ENCODE peak calls at places on chromosomes 6 and 20, in five cellular contexts. One of them, this sample, is unnamed.

GRCh38 chr6:170093658-170094596 is 197.0 kb downstream of the DLL1 start:
- DNase-seq in IMR-90: no peak
- DNase-seq in SK-N-SH: no peak
- DNase-seq in K562: no peak
- DNase-seq in HepG2: no peak
- DNase-seq in this sample: no peak

GRCh38 chr6:37793067-37793466 is 26.5 kb upstream of the ZFAND3 start:
- DNase-seq in IMR-90: no peak
- DNase-seq in SK-N-SH: no peak
- DNase-seq in K562: peak
- DNase-seq in HepG2: no peak
- DNase-seq in this sample: no peak

GRCh38 chr20:16535281-16535680 is 38.0 kb downstream of the KIF16B start:
- DNase-seq in IMR-90: no peak
- DNase-seq in SK-N-SH: no peak
- DNase-seq in K562: no peak
- DNase-seq in HepG2: no peak
- DNase-seq in this sample: no peak

GRCh38 chr6:3235486-3235885 is 8.0 kb upstream of the TUBB2B start:
- DNase-seq in IMR-90: no peak
- DNase-seq in SK-N-SH: no peak
- DNase-seq in K562: no peak
- DNase-seq in HepG2: no peak
- DNase-seq in this sample: no peak

GRCh38 chr20:3101737-3102574 is 17.4 kb upstream of the AVP start:
- DNase-seq in IMR-90: no peak
- DNase-seq in SK-N-SH: no peak
- DNase-seq in K562: no peak
- DNase-seq in HepG2: no peak
- DNase-seq in this sample: peak

GRCh38 chr6:137641474-137642077 is 147.4 kb upstream of the OLIG3 start:
- DNase-seq in IMR-90: peak
- DNase-seq in SK-N-SH: peak
- DNase-seq in K562: peak
- DNase-seq in HepG2: peak
- DNase-seq in this sample: no peak

GRCh38 chr6:132161283-132161682 is 210.1 kb upstream of the CCN2 start:
- DNase-seq in IMR-90: peak
- DNase-seq in SK-N-SH: no peak
- DNase-seq in K562: no peak
- DNase-seq in HepG2: peak
- DNase-seq in this sample: no peak

GRCh38 chr6:73746776-73747175 is 50.8 kb downstream of the CD109 start:
- DNase-seq in IMR-90: peak
- DNase-seq in SK-N-SH: no peak
- DNase-seq in K562: no peak
- DNase-seq in HepG2: no peak
- DNase-seq in this sample: no peak

GRCh38 chr20:4167261-4168004 is 152.1 kb upstream of the RNF24 start:
- DNase-seq in IMR-90: no peak
- DNase-seq in SK-N-SH: peak
- DNase-seq in K562: no peak
- DNase-seq in HepG2: peak
- DNase-seq in this sample: no peak

GRCh38 chr6:159080217-159080976 is 35.6 kb upstream of the TAGAP start:
- DNase-seq in IMR-90: no peak
- DNase-seq in SK-N-SH: no peak
- DNase-seq in K562: no peak
- DNase-seq in HepG2: no peak
- DNase-seq in this sample: no peak

GRCh38 chr20:10034717-10035571 is at the start of gene ANKEF1:
- DNase-seq in IMR-90: peak
- DNase-seq in SK-N-SH: peak
- DNase-seq in K562: peak
- DNase-seq in HepG2: peak
- DNase-seq in this sample: no peak

GRCh38 chr6:119962505-119962904 is 612.9 kb upstream of the MAN1A1 start:
- DNase-seq in IMR-90: no peak
- DNase-seq in SK-N-SH: no peak
- DNase-seq in K562: no peak
- DNase-seq in HepG2: no peak
- DNase-seq in this sample: no peak

GRCh38 chr6:10404799-10405524 is 9.9 kb downstream of the TFAP2A start:
- DNase-seq in IMR-90: no peak
- DNase-seq in SK-N-SH: no peak
- DNase-seq in K562: peak
- DNase-seq in HepG2: no peak
- DNase-seq in this sample: no peak

DNA sequence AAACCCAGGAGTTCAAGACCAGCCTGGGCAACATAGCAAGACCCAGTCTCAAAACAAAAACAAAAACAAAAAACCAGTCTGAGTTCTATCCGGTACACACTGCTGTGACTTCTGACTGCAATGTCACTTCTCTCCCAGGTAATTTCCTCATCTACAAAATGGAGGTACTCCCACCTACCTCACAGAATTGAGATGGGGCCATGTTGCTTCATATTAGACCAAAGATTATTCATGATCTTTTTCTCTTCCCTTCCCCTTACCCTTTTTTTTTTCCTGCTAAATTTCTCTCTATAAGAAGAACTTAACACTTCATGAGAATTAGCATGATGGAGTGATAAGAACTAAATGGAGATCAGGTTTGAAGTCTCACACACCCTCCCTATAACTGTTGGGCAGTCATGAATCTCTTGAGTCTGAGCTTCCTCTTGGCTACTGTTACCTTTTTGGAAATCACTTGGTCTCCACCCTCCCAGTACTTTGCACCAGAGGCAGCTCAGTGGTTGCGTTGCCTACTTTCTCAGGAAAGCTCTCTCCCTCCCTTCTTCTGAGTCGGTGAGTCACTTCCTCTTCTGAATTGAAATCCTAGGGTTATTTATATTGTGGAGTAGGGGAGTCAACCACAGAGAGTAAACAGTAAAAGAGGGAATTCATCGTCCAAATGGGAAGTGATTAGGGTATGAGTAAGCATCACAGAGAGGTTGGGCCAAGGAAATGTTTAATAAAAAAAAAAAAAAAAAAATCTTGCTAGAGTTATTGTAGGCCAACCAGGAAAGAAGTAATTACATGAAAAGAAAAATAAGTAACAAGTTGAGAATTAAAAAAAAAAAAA is 59.9 kb upstream of the MAP7 start:
- DNase-seq in IMR-90: peak
- DNase-seq in SK-N-SH: no peak
- DNase-seq in K562: peak
- DNase-seq in HepG2: peak
- DNase-seq in this sample: no peak
- TF ChIP-seq MXI1 in IMR-90: no peak
- TF ChIP-seq MXI1 in SK-N-SH: no peak
- TF ChIP-seq MXI1 in K562: no peak
- TF ChIP-seq MXI1 in HepG2: no peak
- TF ChIP-seq MXI1 in this sample: no peak

DNA sequence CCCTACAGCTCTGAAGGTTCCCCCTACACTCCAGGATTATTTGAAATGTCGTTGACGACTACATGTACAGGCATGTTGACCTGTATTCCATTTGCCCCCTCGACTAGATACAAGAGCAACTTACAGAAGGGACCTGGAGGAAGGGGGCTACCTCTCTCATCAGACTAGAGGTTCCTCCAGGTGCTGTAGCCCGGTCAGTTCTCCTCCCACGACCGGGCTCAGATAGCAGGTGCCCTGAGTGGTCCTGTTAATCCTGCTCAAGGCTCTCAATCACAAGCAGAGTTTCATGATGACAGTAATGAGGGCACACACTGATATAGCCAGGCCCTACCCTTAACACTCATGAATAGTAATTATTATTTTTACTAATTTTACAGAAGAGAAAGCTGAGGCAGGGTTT is 36.5 kb downstream of the KCNK5 start:
- DNase-seq in IMR-90: no peak
- DNase-seq in SK-N-SH: no peak
- DNase-seq in K562: no peak
- DNase-seq in HepG2: no peak
- DNase-seq in this sample: no peak
- TF ChIP-seq MXI1 in IMR-90: no peak
- TF ChIP-seq MXI1 in SK-N-SH: no peak
- TF ChIP-seq MXI1 in K562: no peak
- TF ChIP-seq MXI1 in HepG2: no peak
- TF ChIP-seq MXI1 in this sample: no peak

DNA sequence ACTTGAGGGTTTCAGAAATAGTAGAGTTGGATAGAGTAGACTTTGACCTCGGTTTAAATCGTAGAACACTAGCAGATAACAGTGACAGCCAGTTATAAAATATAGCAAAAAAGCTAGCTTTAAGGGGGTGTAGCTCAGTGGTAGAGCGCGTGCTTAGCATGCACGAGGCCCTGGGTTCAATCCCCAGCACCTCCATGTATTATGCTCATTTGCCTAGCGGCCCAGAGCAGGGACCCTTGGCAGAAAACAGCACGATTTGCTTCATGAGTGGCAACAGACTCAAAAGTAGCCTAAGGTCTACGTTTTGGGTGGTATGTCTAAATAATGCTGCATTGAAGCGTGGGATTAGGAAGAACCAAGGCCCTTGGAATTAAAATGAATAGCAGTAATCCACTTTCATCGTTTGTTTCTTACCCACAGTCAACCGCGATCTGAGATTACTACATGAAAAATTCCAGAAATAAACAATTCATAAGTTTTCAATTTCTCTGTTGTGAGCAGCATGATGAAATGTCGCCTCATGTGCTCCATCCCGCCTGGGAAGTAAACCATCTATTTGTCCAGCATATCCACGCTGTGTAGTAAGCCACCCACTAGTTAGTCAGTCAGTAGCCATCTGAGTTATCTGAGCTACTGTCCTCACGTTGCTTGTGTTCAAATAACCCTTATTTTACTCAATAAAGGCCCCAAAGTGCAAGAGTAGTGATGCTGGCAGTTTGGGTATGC is 184.9 kb downstream of the GPX5 start:
- DNase-seq in IMR-90: peak
- DNase-seq in SK-N-SH: no peak
- DNase-seq in K562: peak
- DNase-seq in HepG2: peak
- DNase-seq in this sample: no peak
- TF ChIP-seq MXI1 in IMR-90: no peak
- TF ChIP-seq MXI1 in SK-N-SH: no peak
- TF ChIP-seq MXI1 in K562: no peak
- TF ChIP-seq MXI1 in HepG2: no peak
- TF ChIP-seq MXI1 in this sample: no peak

DNA sequence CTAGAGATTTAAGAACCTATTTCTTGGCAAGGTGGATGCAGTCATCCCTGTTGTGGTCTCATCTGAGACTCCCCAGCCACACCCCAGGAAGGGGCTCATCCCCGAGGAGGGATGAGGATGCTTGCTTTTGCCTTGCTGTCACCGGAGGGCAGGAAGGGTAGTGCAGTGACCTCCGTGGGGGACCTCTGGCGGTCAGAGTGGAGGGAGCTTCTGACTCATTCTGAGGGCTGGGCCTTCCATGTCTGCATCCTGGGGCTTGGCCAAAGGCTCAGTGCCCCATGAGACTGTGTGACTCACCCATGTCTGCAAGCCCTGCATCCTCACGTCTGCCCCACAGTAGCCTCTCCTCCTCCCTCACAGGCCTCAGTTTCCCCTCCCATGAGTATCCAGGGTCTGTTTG is 38.7 kb downstream of the UQCC2 start:
- DNase-seq in IMR-90: peak
- DNase-seq in SK-N-SH: peak
- DNase-seq in K562: peak
- DNase-seq in HepG2: peak
- DNase-seq in this sample: no peak
- TF ChIP-seq MXI1 in IMR-90: no peak
- TF ChIP-seq MXI1 in SK-N-SH: no peak
- TF ChIP-seq MXI1 in K562: no peak
- TF ChIP-seq MXI1 in HepG2: peak
- TF ChIP-seq MXI1 in this sample: no peak

GRCh38 chr6:16898640-16899428 is 137.6 kb upstream of the ATXN1 start:
- DNase-seq in IMR-90: no peak
- DNase-seq in SK-N-SH: peak
- DNase-seq in K562: no peak
- DNase-seq in HepG2: no peak
- DNase-seq in this sample: no peak
- TF ChIP-seq MXI1 in IMR-90: no peak
- TF ChIP-seq MXI1 in SK-N-SH: no peak
- TF ChIP-seq MXI1 in K562: no peak
- TF ChIP-seq MXI1 in HepG2: no peak
- TF ChIP-seq MXI1 in this sample: no peak

DNA sequence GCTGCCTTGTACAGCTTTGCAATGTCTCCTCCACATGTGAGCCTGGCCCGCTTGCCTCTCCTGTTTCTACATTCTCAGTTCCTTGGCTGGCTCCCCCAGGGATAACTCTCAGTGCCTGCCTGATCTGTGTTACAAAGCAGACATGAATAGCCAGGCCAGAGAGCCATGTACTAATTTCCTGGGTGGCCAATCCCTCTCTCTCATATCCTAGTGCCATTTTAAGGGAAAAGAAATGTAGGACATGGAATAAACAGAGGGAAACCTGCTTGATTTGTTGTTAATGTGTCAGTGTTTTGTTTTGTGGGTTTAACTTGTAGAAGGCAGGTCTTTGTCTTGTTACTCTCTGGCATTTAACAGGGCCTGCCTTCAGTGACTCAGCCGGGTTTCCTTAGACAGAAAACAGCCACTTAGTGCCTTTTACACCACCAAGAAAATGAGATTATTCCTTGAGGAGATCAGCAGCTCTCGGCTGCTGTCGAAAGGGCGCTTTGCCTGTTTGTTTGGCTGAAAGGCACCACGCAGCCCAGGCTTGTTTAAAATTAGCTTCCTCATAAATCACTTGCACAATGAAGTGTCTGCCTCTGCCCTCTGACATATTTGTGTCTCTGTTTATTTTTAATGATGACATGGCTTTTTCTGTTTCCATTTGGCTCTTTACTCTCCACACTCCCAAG is 702.7 kb downstream of the MAFB start:
- DNase-seq in IMR-90: peak
- DNase-seq in SK-N-SH: peak
- DNase-seq in K562: no peak
- DNase-seq in HepG2: no peak
- DNase-seq in this sample: no peak
- TF ChIP-seq MXI1 in IMR-90: no peak
- TF ChIP-seq MXI1 in SK-N-SH: peak
- TF ChIP-seq MXI1 in K562: no peak
- TF ChIP-seq MXI1 in HepG2: no peak
- TF ChIP-seq MXI1 in this sample: no peak

This sample was measured in GM12878.